ENCODE peak calls at places on chromosomes 2 and 18, in five cellular contexts. One of them, this sample, is unnamed.

GRCh38 chr2:181923123-181923522 is 31.6 kb downstream of the ITPRID2 start:
- DNase-seq in SK-N-SH: no peak
- DNase-seq in hepatocyte: no peak
- DNase-seq in GM23248: no peak
- DNase-seq in neural progenitor cell: no peak
- DNase-seq in this sample: no peak

GRCh38 chr2:174826051-174826450 is 61.8 kb upstream of the CHRNA1 start:
- DNase-seq in SK-N-SH: no peak
- DNase-seq in hepatocyte: no peak
- DNase-seq in GM23248: no peak
- DNase-seq in neural progenitor cell: no peak
- DNase-seq in this sample: no peak

GRCh38 chr18:42064109-42064508 is 109.1 kb downstream of the PIK3C3 start:
- DNase-seq in SK-N-SH: no peak
- DNase-seq in hepatocyte: no peak
- DNase-seq in GM23248: peak; percentile 47
- DNase-seq in neural progenitor cell: no peak
- DNase-seq in this sample: no peak

GRCh38 chr2:65885266-65885665 is 452.9 kb upstream of the SPRED2 start:
- DNase-seq in SK-N-SH: no peak
- DNase-seq in hepatocyte: no peak
- DNase-seq in GM23248: no peak
- DNase-seq in neural progenitor cell: no peak
- DNase-seq in this sample: no peak

GRCh38 chr2:43414586-43415125 is 181.2 kb downstream of the THADA start:
- DNase-seq in SK-N-SH: no peak
- DNase-seq in hepatocyte: no peak
- DNase-seq in GM23248: no peak
- DNase-seq in neural progenitor cell: no peak
- DNase-seq in this sample: no peak

GRCh38 chr2:64958556-64958955 is 30.6 kb upstream of the SLC1A4 start:
- DNase-seq in SK-N-SH: no peak
- DNase-seq in hepatocyte: no peak
- DNase-seq in GM23248: no peak
- DNase-seq in neural progenitor cell: no peak
- DNase-seq in this sample: no peak

GRCh38 chr2:13504808-13505207 is 788.1 kb downstream of the TRIB2 start:
- DNase-seq in SK-N-SH: no peak
- DNase-seq in hepatocyte: no peak
- DNase-seq in GM23248: no peak
- DNase-seq in neural progenitor cell: no peak
- DNase-seq in this sample: no peak

GRCh38 chr2:25700221-25700660 is 26.9 kb upstream of the DTNB start:
- DNase-seq in SK-N-SH: peak; percentile 76
- DNase-seq in hepatocyte: peak; percentile 70
- DNase-seq in GM23248: peak; percentile 74
- DNase-seq in neural progenitor cell: peak; percentile 48
- DNase-seq in this sample: peak; percentile 52

GRCh38 chr2:159410276-159410675 is 123.8 kb upstream of the WDSUB1 start:
- DNase-seq in SK-N-SH: no peak
- DNase-seq in hepatocyte: no peak
- DNase-seq in GM23248: no peak
- DNase-seq in neural progenitor cell: no peak
- DNase-seq in this sample: no peak

GRCh38 chr2:155157065-155157464 is 458.6 kb downstream of the KCNJ3 start:
- DNase-seq in SK-N-SH: no peak
- DNase-seq in hepatocyte: no peak
- DNase-seq in GM23248: no peak
- DNase-seq in neural progenitor cell: no peak
- DNase-seq in this sample: no peak

GRCh38 chr2:27494284-27494943 is 586 bp downstream of the FNDC4 start:
- DNase-seq in SK-N-SH: no peak
- DNase-seq in hepatocyte: peak; percentile 67
- DNase-seq in GM23248: peak; percentile 64
- DNase-seq in neural progenitor cell: peak; percentile 42
- DNase-seq in this sample: no peak

GRCh38 chr2:27494944-27495554 is at the start of gene FNDC4:
- DNase-seq in SK-N-SH: peak; percentile 94
- DNase-seq in hepatocyte: peak; percentile 59
- DNase-seq in GM23248: peak; percentile 69
- DNase-seq in neural progenitor cell: peak; percentile 83
- DNase-seq in this sample: no peak

GRCh38 chr2:27497288-27497627 is 619 bp downstream of the GCKR start:
- DNase-seq in SK-N-SH: no peak
- DNase-seq in hepatocyte: no peak
- DNase-seq in GM23248: no peak
- DNase-seq in neural progenitor cell: no peak
- DNase-seq in this sample: no peak

GRCh38 chr2:27495840-27496356 is 741 bp upstream of the GCKR start:
- DNase-seq in SK-N-SH: no peak
- DNase-seq in hepatocyte: no peak
- DNase-seq in GM23248: no peak
- DNase-seq in neural progenitor cell: no peak
- DNase-seq in this sample: no peak

GRCh38 chr2:27496357-27497287 is at the start of gene GCKR:
- DNase-seq in SK-N-SH: no peak
- DNase-seq in hepatocyte: peak; percentile 68
- DNase-seq in GM23248: peak; percentile 77
- DNase-seq in neural progenitor cell: no peak
- DNase-seq in this sample: no peak
- TF ChIP-seq EZH2phosphoT487 in SK-N-SH: no peak
- TF ChIP-seq EZH2phosphoT487 in hepatocyte: no peak
- TF ChIP-seq EZH2phosphoT487 in GM23248: no peak
- TF ChIP-seq EZH2phosphoT487 in neural progenitor cell: no peak
- TF ChIP-seq EZH2phosphoT487 in this sample: no peak

DNA sequence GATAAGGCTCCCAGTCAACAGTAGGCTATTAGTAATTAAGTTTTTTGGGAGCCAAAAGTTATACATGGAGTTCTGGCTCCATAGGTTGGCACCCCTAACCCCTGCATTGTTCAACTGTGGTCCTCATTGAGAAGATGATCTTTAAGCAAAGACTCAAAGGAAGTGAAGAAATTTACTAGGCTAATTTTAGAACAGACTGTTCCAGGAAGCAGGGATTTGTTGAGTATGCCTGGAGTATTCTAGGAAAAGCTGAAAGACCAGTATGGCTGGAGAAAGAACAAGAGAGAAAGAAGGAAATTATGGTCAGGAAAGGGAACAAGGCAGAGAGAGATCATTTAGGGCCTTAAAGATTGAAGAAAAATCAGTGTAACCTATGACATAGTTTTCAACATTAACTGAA is 125.1 kb downstream of the PMAIP1 start:
- DNase-seq in SK-N-SH: no peak
- DNase-seq in hepatocyte: no peak
- DNase-seq in GM23248: peak; percentile 16
- DNase-seq in neural progenitor cell: no peak
- DNase-seq in this sample: no peak
- TF ChIP-seq EZH2phosphoT487 in SK-N-SH: no peak
- TF ChIP-seq EZH2phosphoT487 in hepatocyte: no peak
- TF ChIP-seq EZH2phosphoT487 in GM23248: no peak
- TF ChIP-seq EZH2phosphoT487 in neural progenitor cell: no peak
- TF ChIP-seq EZH2phosphoT487 in this sample: no peak

GRCh38 chr18:61893304-61893970 is 630 bp upstream of the RNF152 start:
- DNase-seq in SK-N-SH: peak; percentile 94
- DNase-seq in hepatocyte: peak; percentile 85
- DNase-seq in GM23248: peak; percentile 78
- DNase-seq in neural progenitor cell: peak; percentile 81
- DNase-seq in this sample: no peak

GRCh38 chr18:61890344-61890743 is 2.5 kb downstream of the RNF152 start:
- DNase-seq in SK-N-SH: no peak
- DNase-seq in hepatocyte: no peak
- DNase-seq in GM23248: no peak
- DNase-seq in neural progenitor cell: no peak
- DNase-seq in this sample: no peak

GRCh38 chr18:61891271-61891670 is 1.5 kb downstream of the RNF152 start:
- DNase-seq in SK-N-SH: no peak
- DNase-seq in hepatocyte: no peak
- DNase-seq in GM23248: peak; percentile 16
- DNase-seq in neural progenitor cell: no peak
- DNase-seq in this sample: no peak

GRCh38 chr18:61892683-61893303 is at the start of gene RNF152:
- DNase-seq in SK-N-SH: peak; percentile 75
- DNase-seq in hepatocyte: peak; percentile 61
- DNase-seq in GM23248: peak; percentile 59
- DNase-seq in neural progenitor cell: peak; percentile 81
- DNase-seq in this sample: no peak

DNA sequence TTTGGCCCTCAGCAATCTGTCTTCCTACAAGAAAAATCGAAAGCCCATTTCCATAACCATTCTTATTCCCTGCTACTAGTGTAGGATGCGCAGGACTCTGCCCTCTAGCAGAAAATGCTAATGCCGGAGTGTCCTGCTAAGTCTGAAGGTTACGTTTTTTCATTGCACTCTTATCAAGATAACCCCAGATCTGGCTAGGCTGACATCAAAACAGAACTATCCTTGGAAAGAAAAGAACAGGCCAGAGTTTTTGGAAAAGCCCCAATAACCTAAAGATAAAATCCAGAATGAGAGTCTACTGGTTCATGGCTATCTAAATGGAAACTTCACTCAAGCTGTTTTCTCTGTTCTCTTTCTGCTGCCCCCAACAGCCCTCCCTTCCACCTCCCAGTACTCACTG is 933 bp downstream of the RNF152 start:
- DNase-seq in SK-N-SH: peak; percentile 27
- DNase-seq in hepatocyte: peak; percentile 11
- DNase-seq in GM23248: no peak
- DNase-seq in neural progenitor cell: no peak
- DNase-seq in this sample: no peak
- TF ChIP-seq EZH2phosphoT487 in SK-N-SH: no peak
- TF ChIP-seq EZH2phosphoT487 in hepatocyte: no peak
- TF ChIP-seq EZH2phosphoT487 in GM23248: no peak
- TF ChIP-seq EZH2phosphoT487 in neural progenitor cell: no peak
- TF ChIP-seq EZH2phosphoT487 in this sample: no peak

GRCh38 chr2:234031207-234031606 is 19.3 kb upstream of the SPP2 start:
- DNase-seq in SK-N-SH: no peak
- DNase-seq in hepatocyte: no peak
- DNase-seq in GM23248: peak; percentile 37
- DNase-seq in neural progenitor cell: no peak
- DNase-seq in this sample: no peak

GRCh38 chr2:234033885-234034284 is 16.6 kb upstream of the SPP2 start:
- DNase-seq in SK-N-SH: no peak
- DNase-seq in hepatocyte: no peak
- DNase-seq in GM23248: no peak
- DNase-seq in neural progenitor cell: no peak
- DNase-seq in this sample: no peak

GRCh38 chr2:234029150-234029733 is 21.3 kb upstream of the SPP2 start:
- DNase-seq in SK-N-SH: no peak
- DNase-seq in hepatocyte: no peak
- DNase-seq in GM23248: peak; percentile 13
- DNase-seq in neural progenitor cell: no peak
- DNase-seq in this sample: no peak

GRCh38 chr2:234032301-234032856 is 18.1 kb upstream of the SPP2 start:
- DNase-seq in SK-N-SH: no peak
- DNase-seq in hepatocyte: no peak
- DNase-seq in GM23248: peak; percentile 78
- DNase-seq in neural progenitor cell: no peak
- DNase-seq in this sample: no peak

DNA sequence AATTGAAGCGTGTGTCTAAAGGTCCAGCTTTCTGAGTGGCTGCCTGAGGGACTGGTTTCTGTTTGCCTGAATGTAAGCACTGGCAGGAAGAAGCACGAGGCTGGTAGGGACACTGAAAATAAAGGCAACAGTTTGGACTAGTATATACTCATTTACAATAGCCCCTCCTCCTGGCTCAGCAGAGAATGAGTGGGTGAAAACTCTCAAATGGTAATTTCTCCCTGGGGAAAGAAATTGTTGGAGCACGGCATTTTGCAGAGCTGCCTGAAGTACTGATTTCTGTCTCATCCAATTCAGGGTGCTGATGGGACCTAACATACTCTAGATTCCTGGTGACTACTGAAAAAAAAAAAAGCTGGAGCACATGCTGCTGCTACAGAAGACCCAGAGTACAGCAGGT is 17.3 kb upstream of the SPP2 start:
- DNase-seq in SK-N-SH: no peak
- DNase-seq in hepatocyte: no peak
- DNase-seq in GM23248: no peak
- DNase-seq in neural progenitor cell: no peak
- DNase-seq in this sample: no peak
- TF ChIP-seq EZH2phosphoT487 in SK-N-SH: no peak
- TF ChIP-seq EZH2phosphoT487 in hepatocyte: no peak
- TF ChIP-seq EZH2phosphoT487 in GM23248: no peak
- TF ChIP-seq EZH2phosphoT487 in neural progenitor cell: no peak
- TF ChIP-seq EZH2phosphoT487 in this sample: no peak

DNA sequence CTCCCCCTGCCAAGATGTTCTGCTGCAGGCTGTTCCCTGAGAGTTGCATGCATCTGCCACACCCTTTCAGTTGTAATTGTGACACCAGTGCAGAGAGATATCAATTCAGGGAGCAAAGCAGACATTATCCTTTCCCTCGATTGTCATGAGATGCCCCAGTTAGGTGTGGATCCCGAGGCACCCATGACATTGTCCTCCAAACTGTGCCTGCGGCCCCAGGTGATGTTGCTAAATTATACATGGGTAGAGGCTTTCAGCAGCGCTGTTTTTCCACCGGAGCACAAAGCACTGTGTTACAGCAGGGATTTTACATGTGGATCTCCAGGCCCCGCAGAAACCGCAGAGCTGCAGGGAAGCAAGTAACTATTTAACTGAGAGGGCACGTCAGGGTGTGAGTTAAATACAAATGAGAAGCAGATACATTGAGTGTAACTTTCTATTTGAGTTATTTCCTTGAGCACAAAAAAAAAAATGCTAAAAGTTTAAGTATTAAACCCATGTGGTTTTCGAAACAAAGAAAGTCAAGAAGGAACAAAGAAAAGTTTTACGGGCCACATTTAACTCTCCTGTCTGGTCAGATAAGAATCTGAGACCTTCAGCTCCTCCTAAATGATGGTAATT is 90.3 kb upstream of the BCL2L11 start:
- DNase-seq in SK-N-SH: no peak
- DNase-seq in hepatocyte: no peak
- DNase-seq in GM23248: no peak
- DNase-seq in neural progenitor cell: no peak
- DNase-seq in this sample: no peak
- TF ChIP-seq EZH2phosphoT487 in SK-N-SH: no peak
- TF ChIP-seq EZH2phosphoT487 in hepatocyte: no peak
- TF ChIP-seq EZH2phosphoT487 in GM23248: no peak
- TF ChIP-seq EZH2phosphoT487 in neural progenitor cell: no peak
- TF ChIP-seq EZH2phosphoT487 in this sample: no peak

DNA sequence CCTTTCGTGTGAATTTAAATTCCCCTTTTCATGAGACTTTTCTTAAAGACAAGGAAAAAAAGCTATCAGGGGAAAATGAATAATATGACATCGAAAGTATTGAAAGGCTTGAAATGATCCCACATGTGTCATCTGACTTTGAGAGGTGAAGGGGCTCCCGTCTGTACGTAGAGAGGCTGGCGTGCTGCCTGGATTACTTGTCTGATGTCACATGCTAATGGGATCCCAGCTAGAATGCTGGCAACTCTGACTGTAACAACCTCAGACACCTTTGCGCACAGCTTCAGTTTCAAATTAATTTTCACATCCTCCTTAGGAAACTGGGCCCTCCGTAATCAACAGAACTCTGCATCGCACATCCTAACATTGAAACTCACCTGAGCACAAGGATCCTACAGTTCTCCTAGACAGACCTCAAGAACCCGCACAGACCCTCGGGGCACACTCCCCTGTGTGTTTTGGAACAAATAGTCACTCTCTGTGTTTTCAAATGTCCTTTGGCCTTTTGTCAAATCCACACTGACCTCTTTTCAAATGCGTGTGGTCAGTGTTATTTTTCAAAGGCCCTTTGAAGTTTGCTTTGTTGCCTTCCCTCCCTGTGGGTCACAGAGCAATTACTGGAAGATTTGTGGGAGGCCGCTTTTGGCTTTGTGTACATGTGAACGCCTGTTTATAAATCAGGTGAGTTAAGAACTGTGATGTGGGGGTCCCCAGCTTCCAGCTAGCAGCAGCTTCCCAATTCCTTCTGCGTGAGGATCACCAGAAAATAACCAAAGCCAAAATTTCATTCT is 65.9 kb downstream of the IL1R2 start:
- DNase-seq in SK-N-SH: no peak
- DNase-seq in hepatocyte: no peak
- DNase-seq in GM23248: no peak
- DNase-seq in neural progenitor cell: no peak
- DNase-seq in this sample: no peak
- TF ChIP-seq EZH2phosphoT487 in SK-N-SH: no peak
- TF ChIP-seq EZH2phosphoT487 in hepatocyte: no peak
- TF ChIP-seq EZH2phosphoT487 in GM23248: no peak
- TF ChIP-seq EZH2phosphoT487 in neural progenitor cell: no peak
- TF ChIP-seq EZH2phosphoT487 in this sample: no peak